ENCODE peak calls at places on chromosome 1, in five cellular contexts. I is fibroblast of lung, V is A549, J is body of pancreas, Q is DND-41. N is an unnamed sample.
A peak's percentile ranks its signal among the peaks of the same experiment; 100 is the strongest.

GRCh38 chr1:117695796-117696505 is 90.1 kb downstream of the TENT5C start:
- DNase-seq in Q (no peak), J (no peak), V (no peak), I (peak; percentile 74), N (no peak)

GRCh38 chr1:19744335-19744743 is 55.4 kb downstream of the TMCO4 start:
- DNase-seq in V (no peak), I (no peak), Q (no peak), J (no peak), N (no peak)

GRCh38 chr1:167455786-167456446 is 62.4 kb downstream of the CD247 start:
- DNase-seq in Q (peak; percentile 72), V (no peak), J (peak; percentile 59), I (peak; percentile 4), N (no peak)

GRCh38 chr1:154730986-154731489 is 123.1 kb upstream of the ADAR start:
- DNase-seq in J (no peak), I (no peak), Q (no peak), V (no peak), N (no peak)

GRCh38 chr1:11134352-11135266 is 34.9 kb upstream of the EXOSC10 start:
- DNase-seq in V (no peak), J (no peak), Q (no peak), I (peak; percentile 34), N (no peak)

GRCh38 chr1:19656780-19657475 is 7.7 kb upstream of the HTR6 start:
- DNase-seq in J (no peak), V (no peak), Q (no peak), I (no peak), N (no peak)

GRCh38 chr1:181126871-181127587 is 38.5 kb downstream of the IER5 start:
- DNase-seq in V (no peak), I (no peak), J (peak; percentile 26), Q (no peak), N (no peak)

GRCh38 chr1:36366091-36366661 is 19.5 kb downstream of the STK40 start:
- DNase-seq in Q (peak; percentile 85), V (no peak), I (peak; percentile 55), J (peak; percentile 17), N (no peak)

GRCh38 chr1:205523891-205524793 is 19.7 kb downstream of the CDK18 start:
- DNase-seq in I (peak; percentile 68), Q (peak; percentile 72), V (peak; percentile 87), J (peak; percentile 86), N (peak; percentile 83)

GRCh38 chr1:68745006-68745405 is 248.1 kb upstream of the DEPDC1 start:
- DNase-seq in V (no peak), Q (no peak), I (peak; percentile 3), J (no peak), N (no peak)

DNA sequence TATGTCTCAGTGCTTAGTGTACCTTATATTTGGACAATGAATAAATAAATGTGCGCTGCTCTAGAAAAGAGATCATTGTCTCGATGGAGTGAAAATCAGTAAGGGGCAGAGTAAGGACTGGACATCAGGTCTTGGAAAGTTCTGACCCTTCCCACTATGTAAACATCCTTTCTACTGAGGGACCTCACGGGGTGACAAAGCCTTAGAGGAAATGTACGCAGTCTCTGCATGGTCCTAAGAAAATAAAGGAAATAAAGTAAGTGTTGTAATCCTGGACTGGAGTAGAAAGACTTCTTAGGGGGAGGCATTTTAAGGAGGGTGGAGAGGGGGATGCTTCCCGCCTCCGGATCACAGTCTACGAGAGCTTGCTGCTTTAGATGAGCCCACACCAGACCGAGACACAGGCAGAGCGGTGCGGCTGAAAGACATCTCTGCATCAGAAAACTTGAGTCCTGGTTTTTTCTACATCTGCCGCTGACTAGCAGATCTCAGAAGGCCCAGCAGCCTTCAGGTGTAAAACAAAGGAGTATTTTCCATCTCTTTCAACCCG is 22.3 kb upstream of the GPR137B start:
- DNase-seq in I (no peak), Q (no peak), V (no peak), J (no peak), N (no peak)
- H3K4me1 ChIP-seq in I (no peaks in the 10 kb centered on the region), Q (no peaks in the 10 kb centered on the region), V (no peaks in the 10 kb centered on the region), J (no peaks in the 10 kb centered on the region), N (no peaks in the 10 kb centered on the region)

DNA sequence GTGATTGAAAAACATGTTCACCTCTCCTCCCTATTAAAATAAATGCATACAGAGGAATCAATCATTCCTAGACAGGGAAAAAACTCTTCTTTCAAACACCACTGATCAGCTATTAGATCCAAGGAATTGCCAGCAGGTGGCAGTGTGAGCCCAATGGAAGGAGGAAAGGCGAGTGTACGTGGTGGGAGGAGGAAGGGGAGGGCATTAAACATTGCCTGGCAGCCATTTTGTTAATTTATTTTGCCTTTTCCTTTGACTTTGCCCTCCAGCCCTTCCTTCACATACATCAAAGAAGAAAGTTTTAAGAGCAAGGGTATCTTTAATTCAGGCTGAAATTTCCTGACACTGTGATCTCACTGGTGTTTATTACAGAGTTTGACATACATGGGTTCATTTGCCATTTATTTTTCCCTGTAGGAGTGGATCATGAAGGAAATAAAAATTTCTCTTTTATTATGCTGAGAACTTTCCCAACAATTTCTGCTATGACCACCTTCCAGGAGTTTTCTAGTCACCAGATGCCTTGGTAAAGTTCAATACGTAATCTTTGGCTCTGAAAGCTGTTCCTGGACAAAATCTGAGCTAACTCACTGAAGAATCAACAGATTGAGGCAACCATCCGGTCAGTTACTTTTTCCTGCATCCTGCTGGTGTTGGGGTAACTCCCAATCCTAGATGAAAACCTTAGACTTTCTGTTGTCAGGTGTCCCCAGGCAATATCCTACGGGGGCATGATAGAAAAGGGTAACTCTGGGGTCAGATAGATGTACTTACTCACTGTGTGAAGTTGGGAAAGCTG is 1.9 kb upstream of the GNAI3 start:
- DNase-seq in Q (peak; percentile 92), I (peak; percentile 90), J (peak; percentile 94), V (peak; percentile 79), N (peak; percentile 83)
- TF ChIP-seq CTCF in Q (peak; percentile 95), I (peak; percentile 83), J (peak; percentile 59), V (peak; percentile 81), N (peak; percentile 89)

DNA sequence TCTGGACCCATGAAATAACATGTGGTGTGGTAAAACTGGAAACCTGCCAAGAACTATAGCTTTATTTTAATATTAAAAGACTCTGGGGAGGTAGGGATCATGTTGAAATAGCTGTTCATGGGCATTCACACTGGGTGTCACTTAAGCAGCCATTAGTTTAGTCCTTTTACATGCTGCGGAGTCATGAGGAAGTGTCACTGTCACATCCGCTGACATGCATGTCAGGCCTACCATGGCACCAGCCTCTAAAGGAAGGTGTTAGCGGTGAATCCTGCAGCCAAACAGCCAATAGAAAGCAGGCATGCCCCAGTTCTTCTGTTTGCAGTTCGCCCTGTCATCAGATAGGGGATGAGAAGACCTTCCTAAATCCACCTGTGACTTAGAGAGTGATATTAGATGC is 100.3 kb downstream of the CACHD1 start:
- DNase-seq in V (no peak), J (no peak), Q (no peak), I (no peak), N (no peak)
- H3K4me1 ChIP-seq in V (no peaks in the 10 kb centered on the region), J (no peaks in the 10 kb centered on the region), Q (no peaks in the 10 kb centered on the region), I (no peaks in the 10 kb centered on the region), N (peaks cover 5% of the 10 kb centered on the region)

GRCh38 chr1:47333578-47333921 is at the start of gene CMPK1:
- DNase-seq in J (peak; percentile 90), V (peak; percentile 49), Q (peak; percentile 82), I (peak; percentile 84), N (peak; percentile 94)
- TF ChIP-seq CTCF in J (no peak), V (no peak), Q (peak; percentile 54), I (peak; percentile 25), N (peak; percentile 5)

N was measured in upper lobe of right lung.